ENCODE peak calls at places on chromosomes 5 and 9, in nine cellular contexts. S is frontal cortex, M is H4, D is endothelial cell, O is hypothalamus, Y is neural progenitor cell, N is fibroblast of mammary gland, L is HTR-8/SVneo, X is brain microvascular endothelial cell. G is an unnamed sample.

GRCh38 chr5:173201636-173202265 is 33.3 kb downstream of the NKX2-5 start:
- DNase-seq in S (no peak), M (peak), D (no peak), O (no peak), Y (no peak), N (peak), L (peak), X (peak), G (peak)

GRCh38 chr9:100473271-100474081 is 527 bp downstream of the TMEFF1 start:
- DNase-seq in S (peak), M (no peak), D (peak), O (no peak), Y (peak), N (peak), L (peak), X (no peak), G (no peak)

GRCh38 chr5:15612915-15613635 is 113.1 kb downstream of the FBXL7 start:
- DNase-seq in S (no peak), M (no peak), D (no peak), O (no peak), Y (no peak), N (no peak), L (no peak), X (no peak), G (no peak)

GRCh38 chr5:152824316-152824715 is 419.2 kb upstream of the NMUR2 start:
- DNase-seq in S (no peak), M (no peak), D (no peak), O (no peak), Y (no peak), N (no peak), L (no peak), X (no peak), G (no peak)

GRCh38 chr5:145787507-145787906 is 47.6 kb downstream of the PRELID2 start:
- DNase-seq in S (no peak), M (no peak), D (no peak), O (no peak), Y (no peak), N (no peak), L (no peak), X (no peak), G (no peak)

GRCh38 chr9:136955943-136956335 is 3.9 kb downstream of the LCN12 start:
- DNase-seq in S (no peak), M (no peak), D (no peak), O (no peak), Y (no peak), N (no peak), L (no peak), X (no peak), G (no peak)

GRCh38 chr9:129863059-129863690 is 27.9 kb downstream of the USP20 start:
- DNase-seq in S (no peak), M (peak), D (no peak), O (no peak), Y (no peak), N (peak), L (peak), X (peak), G (no peak)

GRCh38 chr9:93288891-93289883 is 105.2 kb downstream of the WNK2 start:
- DNase-seq in S (peak), M (no peak), D (no peak), O (no peak), Y (no peak), N (peak), L (peak), X (peak), G (peak)

GRCh38 chr9:134367796-134368490 is 41.7 kb downstream of the RXRA start:
- DNase-seq in S (no peak), M (no peak), D (no peak), O (no peak), Y (peak), N (no peak), L (no peak), X (no peak), G (no peak)

GRCh38 chr9:38423939-38424843 is at the start of gene IGFBPL1:
- DNase-seq in S (peak), M (no peak), D (peak), O (no peak), Y (peak), N (no peak), L (no peak), X (no peak), G (no peak)

GRCh38 chr9:81669011-81669739 is 20.2 kb downstream of the TLE1 start:
- DNase-seq in S (no peak), M (no peak), D (no peak), O (no peak), Y (no peak), N (peak), L (no peak), X (no peak), G (no peak)

GRCh38 chr9:98087420-98088354 is 31.2 kb downstream of the NANS start:
- DNase-seq in S (peak), M (no peak), D (peak), O (no peak), Y (peak), N (peak), L (no peak), X (peak), G (no peak)

GRCh38 chr5:1876708-1877433 is 5.9 kb downstream of the IRX4 start:
- DNase-seq in S (no peak), M (no peak), D (no peak), O (no peak), Y (peak), N (no peak), L (no peak), X (no peak), G (no peak)

GRCh38 chr9:127970401-127971313 is 10.1 kb downstream of the EEIG1 start:
- DNase-seq in S (no peak), M (no peak), D (no peak), O (no peak), Y (peak), N (no peak), L (no peak), X (no peak), G (no peak)

GRCh38 chr9:129979346-129979745 is 63.6 kb downstream of the FNBP1 start:
- DNase-seq in S (no peak), M (no peak), D (no peak), O (no peak), Y (no peak), N (no peak), L (no peak), X (no peak), G (no peak)

GRCh38 chr9:33116855-33117254 is 40.4 kb upstream of the SMU1 start:
- DNase-seq in S (no peak), M (no peak), D (no peak), O (no peak), Y (no peak), N (no peak), L (no peak), X (no peak), G (no peak)

GRCh38 chr5:156686816-156687215 is 163.3 kb upstream of the PPP1R2B start:
- DNase-seq in S (no peak), M (no peak), D (no peak), O (no peak), Y (no peak), N (no peak), L (no peak), X (no peak), G (no peak)

GRCh38 chr9:14346301-14346721 is 32.4 kb upstream of the NFIB start:
- DNase-seq in S (no peak), M (no peak), D (peak), O (no peak), Y (peak), N (no peak), L (no peak), X (no peak), G (no peak)

GRCh38 chr5:80319702-80320101 is at the start of gene SPZ1:
- DNase-seq in S (no peak), M (no peak), D (no peak), O (no peak), Y (no peak), N (no peak), L (no peak), X (no peak), G (no peak)

GRCh38 chr5:163760498-163760897 is 255.1 kb downstream of the MAT2B start:
- DNase-seq in S (no peak), M (peak), D (no peak), O (no peak), Y (no peak), N (peak), L (peak), X (peak), G (no peak)

GRCh38 chr5:43036856-43037711 is 3.0 kb downstream of the ANXA2R start:
- DNase-seq in S (no peak), M (peak), D (peak), O (no peak), Y (peak), N (no peak), L (no peak), X (peak), G (no peak)

G was measured in epithelial cell of proximal tubule.